ENCODE peak calls at places on chromosomes 1 and 21, in five cellular contexts. Y is fibroblast of lung, Q is psoas muscle, I is PC-3, X is HFF-Myc. V is an unnamed sample.

GRCh38 chr1:203175237-203176181 is at the start of gene MYBPH:
- DNase-seq in Y (no peak), Q (peak), I (no peak), X (no peak), V (no peak)

GRCh38 chr1:25771246-25772114 is 28.5 kb upstream of the SELENON start:
- DNase-seq in Y (peak), Q (peak), I (no peak), X (no peak), V (no peak)

GRCh38 chr1:157993179-157994080 is at the start of gene KIRREL1:
- DNase-seq in Y (peak), Q (peak), I (peak), X (no peak), V (peak)

GRCh38 chr1:158093376-158093775 is 87.3 kb upstream of the CD1D start:
- DNase-seq in Y (no peak), Q (no peak), I (no peak), X (no peak), V (no peak)

GRCh38 chr1:221431068-221431651 is 310.7 kb downstream of the DUSP10 start:
- DNase-seq in Y (peak), Q (no peak), I (no peak), X (no peak), V (peak)

GRCh38 chr1:58570817-58571216 is 6.2 kb downstream of the TACSTD2 start:
- DNase-seq in Y (no peak), Q (no peak), I (no peak), X (no peak), V (no peak)

GRCh38 chr21:16563795-16564194 is 834.0 kb downstream of the USP25 start:
- DNase-seq in Y (peak), Q (no peak), I (peak), X (no peak), V (peak)

GRCh38 chr1:63115527-63115926 is 206.8 kb upstream of the FOXD3 start:
- DNase-seq in Y (no peak), Q (no peak), I (no peak), X (no peak), V (no peak)

GRCh38 chr21:31339736-31340135 is 4.3 kb downstream of the TIAM1 start:
- DNase-seq in Y (no peak), Q (no peak), I (no peak), X (no peak), V (no peak)

GRCh38 chr21:43269461-43269860 is 100.7 kb downstream of the CRYAA start:
- DNase-seq in Y (no peak), Q (peak), I (peak), X (no peak), V (no peak)
- TF ChIP-seq CTCF in Y (no peak), Q (no peak), I (peak), X (peak), V (peak)

GRCh38 chr1:227562923-227563318 is 435 bp upstream of the ZNF678 start:
- DNase-seq in Y (no peak), Q (no peak), I (no peak), X (no peak), V (no peak)

GRCh38 chr1:227568593-227568992 is 5.2 kb downstream of the ZNF678 start:
- DNase-seq in Y (no peak), Q (no peak), I (no peak), X (no peak), V (no peak)

GRCh38 chr1:227563319-227564201 is at the start of gene ZNF678:
- DNase-seq in Y (peak), Q (peak), I (peak), X (peak), V (peak)

GRCh38 chr1:227562037-227562436 is 1.3 kb upstream of the ZNF678 start:
- DNase-seq in Y (no peak), Q (no peak), I (no peak), X (no peak), V (no peak)

DNA sequence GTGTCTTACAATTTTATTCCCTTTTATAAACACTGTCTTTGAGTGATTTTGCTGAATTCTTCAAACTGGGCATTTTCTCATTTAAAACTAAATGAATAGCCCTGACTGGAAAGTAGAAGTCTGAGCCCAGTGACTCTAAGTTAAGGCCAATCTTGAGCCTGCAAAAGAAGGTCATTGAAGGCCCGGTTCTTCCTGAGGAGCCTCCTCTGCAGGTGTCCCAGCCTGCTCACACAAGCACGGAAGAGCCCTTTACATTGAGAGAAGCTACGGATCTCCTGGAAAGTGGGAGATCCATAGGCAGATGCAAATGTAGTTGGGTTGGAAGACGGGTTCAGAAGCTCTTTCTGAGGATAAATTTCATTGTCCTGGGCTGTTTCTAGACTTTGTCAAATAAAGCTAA is 3.9 kb downstream of the ZNF678 start:
- DNase-seq in Y (no peak), Q (no peak), I (no peak), X (no peak), V (no peak)
- H3K4me3 ChIP-seq in Y (no peak), Q (no peak), I (no peak), X (no peak), V (no peak)

GRCh38 chr1:36453051-36453450 is 2.8 kb upstream of the OSCP1 start:
- DNase-seq in Y (no peak), Q (no peak), I (no peak), X (no peak), V (no peak)

GRCh38 chr1:36448530-36449051 is 1.7 kb downstream of the OSCP1 start:
- DNase-seq in Y (no peak), Q (no peak), I (no peak), X (no peak), V (no peak)

GRCh38 chr1:36450919-36451305 is 661 bp upstream of the OSCP1 start:
- DNase-seq in Y (no peak), Q (no peak), I (no peak), X (no peak), V (no peak)

GRCh38 chr1:36447450-36447849 is 2.8 kb downstream of the OSCP1 start:
- DNase-seq in Y (no peak), Q (no peak), I (no peak), X (no peak), V (no peak)

GRCh38 chr1:36450270-36450918 is at the start of gene OSCP1:
- DNase-seq in Y (peak), Q (peak), I (peak), X (peak), V (peak)
- TF ChIP-seq CTCF in Y (no peak), Q (no peak), I (no peak), X (no peak), V (no peak)

DNA sequence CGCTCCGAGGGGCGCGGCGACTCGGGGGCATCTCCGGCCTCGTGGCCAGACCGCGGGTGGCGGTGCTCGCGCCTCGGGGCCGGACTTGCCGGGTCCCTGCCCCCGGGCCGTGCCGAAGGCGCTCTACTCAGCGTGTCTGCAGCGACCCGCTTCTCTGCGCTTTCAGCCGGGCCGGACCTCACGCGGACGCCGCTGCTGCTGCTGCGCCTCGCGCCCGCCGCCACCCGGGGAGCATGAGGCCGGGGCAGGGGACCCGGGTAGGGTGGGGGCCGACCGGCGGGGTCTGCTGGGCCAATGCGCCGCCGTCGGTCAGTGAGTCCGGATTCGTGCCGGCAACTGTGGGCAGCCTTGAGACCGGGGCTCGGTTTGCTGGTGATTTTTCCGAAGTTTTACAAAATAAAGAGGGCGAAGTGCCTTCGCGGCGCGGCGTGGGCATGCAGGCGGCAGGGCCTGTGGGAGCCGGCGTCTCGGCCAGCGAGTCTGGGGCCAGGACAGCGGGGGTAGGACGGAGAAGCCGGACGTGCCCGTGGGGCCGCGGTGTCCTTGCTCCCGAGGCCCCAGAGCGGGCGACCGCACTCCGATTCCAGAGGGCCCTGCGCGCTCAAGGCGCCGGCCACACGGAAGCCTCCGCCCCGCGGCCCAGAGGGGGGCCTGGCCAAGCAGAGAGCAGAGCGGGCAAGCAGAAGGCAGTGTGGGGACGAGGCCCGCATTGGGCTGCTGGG is 749 bp downstream of the FAM163A start:
- DNase-seq in Y (no peak), Q (no peak), I (no peak), X (no peak), V (no peak)
- H3K4me3 ChIP-seq in Y (no peak), Q (peak), I (no peak), X (no peak), V (no peak)

GRCh38 chr1:92298573-92299476 is at the start of the genes GLMN and RPAP2:
- DNase-seq in Y (peak), Q (peak), I (peak), X (peak), V (peak)
- TF ChIP-seq CTCF in Y (peak), Q (no peak), I (peak), X (no peak), V (no peak)

DNA sequence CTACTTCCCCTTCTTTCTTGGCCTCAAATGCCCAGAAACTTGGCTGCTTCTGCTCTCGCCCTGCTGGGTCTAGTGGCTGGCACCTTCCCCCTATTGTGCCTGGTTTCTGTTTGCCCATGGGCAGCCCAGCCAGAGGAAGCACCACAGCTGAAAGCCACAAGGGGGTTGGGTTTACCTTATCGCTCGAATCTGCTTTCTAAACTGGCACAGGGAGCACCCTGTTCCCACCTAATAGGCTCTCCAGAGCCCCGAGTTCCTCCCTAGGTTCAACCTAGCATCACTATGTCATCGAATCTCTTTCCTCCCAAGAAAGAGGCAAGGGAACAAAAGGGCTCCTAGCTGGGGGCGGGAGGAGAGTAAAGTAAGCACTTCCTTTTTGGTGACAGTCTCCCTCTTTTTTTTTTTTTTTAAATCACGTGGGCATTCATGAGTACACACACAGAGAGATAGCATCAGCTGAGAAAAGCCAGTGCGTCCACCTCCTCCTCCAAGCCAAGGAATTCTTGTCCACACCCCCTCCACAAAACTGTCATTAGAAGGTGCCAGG is 72.8 kb downstream of the PLEKHA6 start:
- DNase-seq in Y (no peak), Q (no peak), I (peak), X (no peak), V (no peak)
- H3K4me3 ChIP-seq in Y (no peak), Q (peak), I (no peak), X (no peak), V (no peak)

GRCh38 chr1:27603962-27604578 is at the start of gene AHDC1:
- DNase-seq in Y (peak), Q (peak), I (peak), X (no peak), V (peak)
- TF ChIP-seq CTCF in Y (no peak), Q (no peak), I (no peak), X (no peak), V (no peak)

GRCh38 chr1:8395433-8395866 is 77.5 kb downstream of the SLC45A1 start:
- DNase-seq in Y (peak), Q (no peak), I (no peak), X (no peak), V (no peak)

GRCh38 chr1:8396912-8397406 is 79.0 kb downstream of the SLC45A1 start:
- DNase-seq in Y (peak), Q (peak), I (peak), X (peak), V (peak)

GRCh38 chr1:8396083-8396911 is 78.4 kb downstream of the SLC45A1 start:
- DNase-seq in Y (peak), Q (no peak), I (no peak), X (no peak), V (peak)

GRCh38 chr1:8392522-8392921 is 74.6 kb downstream of the SLC45A1 start:
- DNase-seq in Y (no peak), Q (no peak), I (no peak), X (no peak), V (no peak)

GRCh38 chr1:8394456-8395321 is 76.8 kb downstream of the SLC45A1 start:
- DNase-seq in Y (peak), Q (no peak), I (peak), X (peak), V (peak)
- H3K4me3 ChIP-seq in Y (no peak), Q (no peak), I (peak), X (no peak), V (no peak)

GRCh38 chr1:171783816-171784530 is 2.5 kb downstream of the METTL13 start:
- DNase-seq in Y (no peak), Q (no peak), I (no peak), X (no peak), V (no peak)

GRCh38 chr1:171785766-171786165 is 4.3 kb downstream of the METTL13 start:
- DNase-seq in Y (no peak), Q (no peak), I (no peak), X (no peak), V (no peak)

GRCh38 chr1:171780583-171781166 is 785 bp upstream of the METTL13 start:
- DNase-seq in Y (no peak), Q (no peak), I (no peak), X (no peak), V (no peak)

GRCh38 chr1:171784779-171785178 is 3.3 kb downstream of the METTL13 start:
- DNase-seq in Y (no peak), Q (no peak), I (no peak), X (no peak), V (no peak)

GRCh38 chr1:171781167-171781875 is at the start of gene METTL13:
- DNase-seq in Y (peak), Q (peak), I (peak), X (peak), V (peak)
- TF ChIP-seq CTCF in Y (no peak), Q (no peak), I (no peak), X (no peak), V (no peak)

V was measured in foreskin fibroblast.